ENCODE peak calls at places on chromosomes 12 and 14, in nine cellular contexts. O is astrocyte of the spinal cord; K is activated CD4-positive, alpha-beta T cell treated with anti-CD3 and anti-CD28 coated beads, Interleukin-2, amount 50 U/mL, for 1 hour; N is B cell; D is HCT116; U is cerebellum; E is RKO; Y is AG08395; F is nephron progenitor cell. I is an unnamed sample.

GRCh38 chr12:4217091-4217490 is 56.5 kb upstream of the CCND2 start:
- DNase-seq in O (no peak), K (no peak), N (no peak), D (no peak), U (no peak), E (no peak), Y (no peak), F (no peak), I (no peak)

GRCh38 chr14:58944226-58944769 is 244.2 kb upstream of the DAAM1 start:
- DNase-seq in O (no peak), K (no peak), N (no peak), D (no peak), U (no peak), E (no peak), Y (no peak), F (no peak), I (no peak)

GRCh38 chr14:68978550-68978911 is 571 bp downstream of the ACTN1 start:
- DNase-seq in O (no peak), K (peak; percentile 38), N (no peak), D (no peak), U (peak; percentile 27), E (peak; percentile 48), Y (peak; percentile 37), F (peak; percentile 86), I (no peak)

GRCh38 chr14:73295198-73295796 is 58.0 kb downstream of the PAPLN start:
- DNase-seq in O (peak; percentile 60), K (no peak), N (no peak), D (peak; percentile 33), U (peak; percentile 60), E (peak; percentile 60), Y (peak; percentile 38), F (no peak), I (no peak)

GRCh38 chr12:26177303-26177702 is 18.1 kb upstream of the SSPN start:
- DNase-seq in O (no peak), K (no peak), N (no peak), D (no peak), U (no peak), E (no peak), Y (no peak), F (no peak), I (no peak)

GRCh38 chr14:74583689-74584434 is 28.2 kb downstream of the LTBP2 start:
- DNase-seq in O (peak; percentile 76), K (no peak), N (no peak), D (peak; percentile 69), U (no peak), E (peak; percentile 68), Y (peak; percentile 71), F (no peak), I (no peak)

GRCh38 chr12:13278249-13278787 is 81.8 kb downstream of the EMP1 start:
- DNase-seq in O (peak; percentile 75), K (peak; percentile 57), N (peak; percentile 44), D (peak; percentile 34), U (peak; percentile 75), E (peak; percentile 21), Y (peak; percentile 83), F (peak; percentile 89), I (no peak)

GRCh38 chr12:49108958-49109404 is 1.7 kb downstream of the LMBR1L start:
- DNase-seq in O (no peak), K (no peak), N (no peak), D (no peak), U (no peak), E (no peak), Y (peak; percentile 50), F (no peak), I (no peak)

GRCh38 chr12:22916241-22916640 is 291.3 kb downstream of the ETNK1 start:
- DNase-seq in O (no peak), K (no peak), N (no peak), D (no peak), U (no peak), E (no peak), Y (no peak), F (no peak), I (no peak)

I was measured in chondrocyte.